ENCODE peak calls at places on chromosomes 5 and 9, in seven cellular contexts. N is hepatocyte, F is cardiac muscle cell, M is dorsolateral prefrontal cortex, C is lower leg skin, Z is NB4, R is neural progenitor cell. A is an unnamed sample.

GRCh38 chr5:146662229-146662628 is 146.2 kb upstream of the GPR151 start:
- DNase-seq in C (peak; percentile 18), Z (peak; percentile 32), M (no peak), N (no peak), R (no peak), F (peak; percentile 24), A (no peak)

GRCh38 chr5:131587541-131587940 is 47.5 kb downstream of the RAPGEF6 start:
- DNase-seq in M (no peak), Z (no peak), N (no peak), F (no peak), R (no peak), C (no peak), A (no peak)

GRCh38 chr5:176578391-176578808 is 29.3 kb downstream of the CDHR2 start:
- DNase-seq in C (no peak), F (peak; percentile 36), Z (peak; percentile 34), N (peak; percentile 86), R (peak; percentile 79), M (no peak), A (no peak)

GRCh38 chr9:80175286-80175906 is 603.6 kb downstream of the TLE4 start:
- DNase-seq in M (no peak), C (no peak), F (peak; percentile 55), Z (peak; percentile 30), N (peak; percentile 57), R (peak; percentile 57), A (no peak)

GRCh38 chr9:87880683-87881082 is 2.0 kb upstream of the SPATA31E1 start:
- DNase-seq in Z (no peak), R (no peak), C (no peak), N (no peak), F (no peak), M (no peak), A (no peak)

GRCh38 chr9:2923810-2924768 is 80.2 kb upstream of the PUM3 start:
- DNase-seq in M (no peak), Z (peak; percentile 64), F (no peak), C (no peak), N (peak; percentile 13), R (peak; percentile 79), A (no peak)

GRCh38 chr9:96609732-96610131 is 9.9 kb downstream of the CDC14B start:
- DNase-seq in N (no peak), M (no peak), C (no peak), R (no peak), Z (no peak), F (no peak), A (no peak)

GRCh38 chr5:11037941-11038340 is 276.9 kb upstream of the DAP start:
- DNase-seq in R (no peak), M (no peak), Z (no peak), N (no peak), C (no peak), F (no peak), A (no peak)

GRCh38 chr5:150075233-150075632 is 11.1 kb downstream of the CSF1R start:
- DNase-seq in R (no peak), M (no peak), F (no peak), N (no peak), Z (no peak), C (no peak), A (peak; percentile 8)

GRCh38 chr5:57717555-57717954 is 234.9 kb upstream of the ACTBL2 start:
- DNase-seq in F (no peak), C (no peak), Z (no peak), R (no peak), N (no peak), M (no peak), A (no peak)

GRCh38 chr9:127720031-127720864 is 4.4 kb downstream of the TTC16 start:
- DNase-seq in R (no peak), F (no peak), Z (peak; percentile 46), C (no peak), M (no peak), N (no peak), A (no peak)

GRCh38 chr5:56129288-56129687 is 103.8 kb downstream of the ANKRD55 start:
- DNase-seq in N (no peak), M (no peak), Z (no peak), C (no peak), R (no peak), F (no peak), A (no peak)

GRCh38 chr5:38376404-38376803 is 118.0 kb downstream of the EGFLAM start:
- DNase-seq in N (no peak), Z (no peak), F (no peak), M (no peak), R (no peak), C (no peak), A (no peak)

GRCh38 chr5:142357469-142358090 is 32.8 kb upstream of the SPRY4 start:
- DNase-seq in R (no peak), Z (peak; percentile 19), C (no peak), M (no peak), N (no peak), F (peak; percentile 40), A (no peak)

GRCh38 chr5:142356318-142356715 is 31.5 kb upstream of the SPRY4 start:
- DNase-seq in N (no peak), R (no peak), M (no peak), C (no peak), Z (no peak), F (no peak), A (no peak)

GRCh38 chr5:142356716-142357468 is 32.1 kb upstream of the SPRY4 start:
- DNase-seq in F (peak; percentile 96), R (peak; percentile 86), C (peak; percentile 78), M (peak; percentile 46), N (peak; percentile 88), Z (peak; percentile 93), A (peak; percentile 72)

GRCh38 chr5:142358648-142359047 is 33.8 kb upstream of the SPRY4 start:
- DNase-seq in R (no peak), N (no peak), C (no peak), Z (no peak), F (no peak), M (no peak), A (no peak)

GRCh38 chr5:142358121-142358520 is 33.3 kb upstream of the SPRY4 start:
- DNase-seq in C (no peak), F (no peak), R (no peak), N (no peak), M (no peak), Z (no peak), A (no peak)
- H3K4me3 ChIP-seq in C (no peak overlapping the region), F (no peak overlapping the region), R (no peak overlapping the region), N (no peak overlapping the region), M (no peak overlapping the region), Z (no peak overlapping the region), A (no peak overlapping the region)

GRCh38 chr5:179804599-179804947 is 2.1 kb downstream of the MGAT4B start:
- DNase-seq in R (no peak), M (no peak), N (no peak), Z (no peak), C (no peak), F (no peak), A (no peak)
- H3K4me3 ChIP-seq in R (no peak overlapping the region), M (no peak overlapping the region), N (no peak overlapping the region), Z (peak overlapping the region; percentile 59), C (no peak overlapping the region), F (no peak overlapping the region), A (no peak overlapping the region)

DNA sequence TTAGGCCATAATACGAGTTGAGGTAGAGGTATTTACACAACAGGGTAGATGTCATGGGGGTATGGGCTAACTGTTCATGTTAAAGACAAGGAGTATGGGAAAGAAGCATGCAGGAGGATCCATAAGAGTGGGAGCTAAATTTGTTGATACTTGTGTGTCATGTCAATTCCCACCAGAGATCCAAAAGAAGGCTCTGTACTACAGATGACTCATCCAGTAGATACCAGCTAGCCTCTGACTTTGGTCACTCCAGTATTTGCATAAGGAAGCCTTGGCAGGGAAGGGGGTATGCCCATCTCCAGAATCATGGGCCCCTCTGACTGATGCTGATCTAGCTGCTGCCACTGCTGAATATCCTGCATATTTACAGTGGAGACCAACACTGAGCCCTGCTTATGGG is 743.7 kb upstream of the GRAMD2B start:
- DNase-seq in N (no peak), M (no peak), C (no peak), F (no peak), R (no peak), Z (no peak), A (no peak)
- H3K4me3 ChIP-seq in N (no peak overlapping the region), M (no peak overlapping the region), C (no peak overlapping the region), F (no peak overlapping the region), R (no peak overlapping the region), Z (no peak overlapping the region), A (no peak overlapping the region)

GRCh38 chr9:133747309-133747708 is 9.2 kb upstream of the SARDH start:
- DNase-seq in C (no peak), N (no peak), M (no peak), F (peak; percentile 11), Z (no peak), R (no peak), A (no peak)
- H3K4me3 ChIP-seq in C (no peak overlapping the region), N (no peak overlapping the region), M (no peak overlapping the region), F (no peak overlapping the region), Z (no peak overlapping the region), R (no peak overlapping the region), A (no peak overlapping the region)

GRCh38 chr5:174752121-174752520 is 27.7 kb downstream of the MSX2 start:
- DNase-seq in N (no peak), M (no peak), F (no peak), C (no peak), R (no peak), Z (no peak), A (no peak)

GRCh38 chr5:174745495-174745894 is 21.1 kb downstream of the MSX2 start:
- DNase-seq in F (no peak), M (no peak), N (no peak), R (peak; percentile 33), C (no peak), Z (no peak), A (no peak)

GRCh38 chr5:174750720-174751119 is 26.3 kb downstream of the MSX2 start:
- DNase-seq in M (no peak), Z (no peak), R (no peak), N (no peak), F (peak; percentile 56), C (no peak), A (no peak)

GRCh38 chr5:174755103-174755502 is 30.7 kb downstream of the MSX2 start:
- DNase-seq in R (peak; percentile 14), Z (peak; percentile 7), C (no peak), F (peak; percentile 17), N (no peak), M (no peak), A (no peak)

DNA sequence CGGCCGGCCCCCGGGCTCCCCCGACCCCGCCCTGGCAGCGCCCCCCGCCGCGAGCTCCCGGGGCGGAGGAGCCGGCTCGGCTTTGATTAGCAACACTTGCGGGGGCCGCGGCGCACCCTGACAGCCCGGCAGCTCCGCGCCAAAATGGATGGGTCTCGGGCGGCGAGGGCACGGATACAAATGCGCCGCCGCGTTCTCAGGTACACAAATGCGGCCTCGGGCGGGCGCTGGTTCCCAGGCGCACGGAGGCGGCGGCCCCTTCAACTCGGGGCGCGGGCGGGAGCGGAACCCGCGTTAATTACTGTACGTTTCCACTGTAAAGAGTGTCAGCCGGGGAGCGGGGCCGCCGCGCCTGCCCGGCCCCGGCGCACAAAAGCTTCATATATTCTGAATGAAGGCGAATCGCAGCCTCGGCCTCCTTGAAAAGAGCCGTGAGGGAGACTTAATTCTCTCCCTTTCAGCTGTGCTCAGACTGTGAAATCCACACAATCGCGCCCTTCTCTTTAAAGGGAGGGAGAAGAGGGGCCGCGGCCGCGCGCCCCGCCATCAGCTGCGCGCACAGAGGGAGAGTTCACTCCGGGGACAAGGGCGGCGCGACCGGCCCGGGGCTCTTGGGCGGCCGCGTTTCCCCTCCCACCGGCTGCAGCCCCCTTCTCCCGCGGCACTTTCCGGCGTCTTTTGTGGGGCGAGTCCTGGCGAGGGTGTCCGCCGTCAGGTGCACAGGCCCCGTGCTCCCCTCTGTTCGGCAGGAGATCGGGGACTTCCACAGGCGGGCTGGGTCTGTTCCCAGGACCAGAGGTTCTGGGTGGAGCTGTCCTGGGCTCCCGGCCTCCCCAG is 27.0 kb downstream of the MSX2 start:
- DNase-seq in R (peak; percentile 83), N (peak; percentile 59), F (peak; percentile 11), C (no peak), Z (no peak), M (no peak), A (no peak)
- H3K4me3 ChIP-seq in R (peak overlapping the region; percentile 68), N (peak overlapping the region; percentile 68), F (peak overlapping the region; percentile 39), C (peak overlapping the region; percentile 13), Z (no peak overlapping the region), M (peak overlapping the region; percentile 26), A (no peak overlapping the region)

A was measured in CD8-positive, alpha-beta T cell.